ENCODE peak calls at places on chromosomes 5 and 9, in five cellular contexts. A is iPS-NIHi11; F is stimulated activated CD4-positive, alpha-beta T cell treated with anti-CD3 and anti-CD28 coated beads, Interleukin-15, amount 100 ng/mL, for 1 hour; S is heart right ventricle; K is EL. J is an unnamed sample.
A peak's percentile ranks its signal among the peaks of the same experiment; 100 is the strongest.

GRCh38 chr9:137075275-137075775 is 2.0 kb upstream of the UAP1L1 start:
- DNase-seq in A (no peak), F (no peak), S (no peak), K (no peak), J (no peak)

GRCh38 chr5:60066502-60066901 is 173.0 kb upstream of the PDE4D start:
- DNase-seq in A (no peak), F (no peak), S (no peak), K (peak; percentile 84), J (no peak)

GRCh38 chr9:19517202-19517942 is 108.6 kb downstream of the ACER2 start:
- DNase-seq in A (peak; percentile 67), F (no peak), S (no peak), K (no peak), J (no peak)

GRCh38 chr9:98944130-98945074 is 695 bp downstream of the COL15A1 start:
- DNase-seq in A (peak; percentile 57), F (no peak), S (peak; percentile 34), K (peak; percentile 26), J (no peak)

GRCh38 chr5:108661030-108661429 is 86.7 kb upstream of the FER start:
- DNase-seq in A (no peak), F (no peak), S (no peak), K (no peak), J (no peak)

GRCh38 chr5:55608595-55608994 is 73.8 kb upstream of the PLPP1 start:
- DNase-seq in A (no peak), F (no peak), S (no peak), K (no peak), J (no peak)

GRCh38 chr9:70083429-70083828 is 39.8 kb downstream of the MAMDC2 start:
- DNase-seq in A (no peak), F (no peak), S (no peak), K (peak; percentile 8), J (no peak)

GRCh38 chr5:153781325-153781724 is 257.4 kb downstream of the FAM114A2 start:
- DNase-seq in A (no peak), F (no peak), S (no peak), K (no peak), J (no peak)

GRCh38 chr9:35520404-35520790 is 30.5 kb downstream of the RUSC2 start:
- DNase-seq in A (no peak), F (no peak), S (no peak), K (peak; percentile 26), J (no peak)

GRCh38 chr5:151151793-151152192 is 5.8 kb downstream of the ANXA6 start:
- DNase-seq in A (no peak), F (no peak), S (no peak), K (no peak), J (no peak)

GRCh38 chr9:121059998-121060636 is 10.0 kb upstream of the C5 start:
- DNase-seq in A (peak; percentile 73), F (no peak), S (no peak), K (peak; percentile 66), J (peak; percentile 71)